ENCODE peak calls at places on chromosome 11, in eight cellular contexts. Q, X, Z, E, Y, K, G and D are unnamed samples.
A peak's percentile ranks its signal among the peaks of the same experiment; 100 is the strongest.

GRCh38 chr11:11992257-11992690 is 16.2 kb downstream of the DKK3 start:
- DNase-seq in X (no peak), Y (no peak), Z (peak; percentile 57), G (peak; percentile 45), E (no peak), Q (no peak), K (no peak), D (peak; percentile 62)

GRCh38 chr11:68447015-68447801 is 13.3 kb upstream of the PPP6R3 start:
- DNase-seq in Q (peak; percentile 89), K (peak; percentile 64), G (peak; percentile 58), E (peak; percentile 74), Z (peak; percentile 73), Y (peak; percentile 42), X (peak; percentile 87), D (peak; percentile 45)

GRCh38 chr11:2360081-2360642 is 16.9 kb upstream of the CD81 start:
- DNase-seq in K (no peak), Y (no peak), E (no peak), G (no peak), Z (no peak), X (no peak), Q (no peak), D (no peak)

GRCh38 chr11:59417023-59417422 is 9.2 kb downstream of the OR5A2 start:
- DNase-seq in G (no peak), Y (peak; percentile 39), Z (no peak), Q (no peak), E (no peak), X (no peak), K (no peak), D (no peak)

GRCh38 chr11:119493712-119494111 is 70.7 kb upstream of the THY1 start:
- DNase-seq in Q (peak; percentile 40), K (no peak), Z (peak; percentile 27), E (no peak), Y (no peak), X (peak; percentile 54), G (no peak), D (peak; percentile 43)

GRCh38 chr11:19872526-19873135 is 160.0 kb downstream of the NAV2 start:
- DNase-seq in X (no peak), Y (no peak), Q (no peak), E (no peak), Z (no peak), G (no peak), K (no peak), D (peak; percentile 78)

GRCh38 chr11:57482782-57483569 is 22.6 kb downstream of the RTN4RL2 start:
- DNase-seq in E (no peak), G (no peak), K (peak; percentile 36), Q (peak; percentile 89), Y (no peak), Z (peak; percentile 55), X (peak; percentile 75), D (no peak)

GRCh38 chr11:117942255-117942654 is 13.1 kb upstream of the TMPRSS13 start:
- DNase-seq in E (no peak), X (no peak), K (no peak), Q (no peak), Y (no peak), Z (no peak), G (no peak), D (no peak)

GRCh38 chr11:46183819-46184218 is 62.6 kb upstream of the PHF21A start:
- DNase-seq in Y (no peak), Q (no peak), E (no peak), Z (peak; percentile 78), G (peak; percentile 50), X (no peak), K (no peak), D (peak; percentile 83)

GRCh38 chr11:133819916-133820315 is 25.4 kb downstream of the SPATA19 start:
- DNase-seq in X (no peak), Q (no peak), G (no peak), K (no peak), E (no peak), Z (no peak), Y (no peak), D (no peak)

GRCh38 chr11:132228756-132229325 is 858.4 kb downstream of the NTM start:
- DNase-seq in Q (no peak), G (peak; percentile 81), X (no peak), Z (no peak), E (no peak), Y (no peak), K (no peak), D (peak; percentile 21)

GRCh38 chr11:67651976-67652895 is 1.7 kb upstream of the ACY3 start:
- DNase-seq in E (no peak), Z (no peak), Y (no peak), G (no peak), X (no peak), Q (no peak), K (no peak), D (no peak)

GRCh38 chr11:71372693-71373657 is 75.2 kb downstream of the DHCR7 start:
- DNase-seq in K (no peak), Y (peak; percentile 35), Z (peak; percentile 41), E (no peak), G (peak; percentile 45), X (no peak), Q (no peak), D (peak; percentile 17)

GRCh38 chr11:3626250-3626960 is 15.4 kb downstream of the ART5 start:
- DNase-seq in Q (no peak), Y (peak; percentile 71), Z (no peak), X (no peak), K (no peak), G (no peak), E (peak; percentile 43), D (no peak)

GRCh38 chr11:128039140-128040021 is 548.0 kb downstream of the ETS1 start:
- DNase-seq in Q (no peak), Z (peak; percentile 30), Y (peak; percentile 99), X (no peak), K (peak; percentile 64), G (peak; percentile 90), E (no peak), D (peak; percentile 88)

GRCh38 chr11:28447226-28447625 is 339.0 kb downstream of the METTL15 start:
- DNase-seq in Y (no peak), K (no peak), Q (no peak), G (peak; percentile 60), Z (no peak), E (no peak), X (no peak), D (no peak)

GRCh38 chr11:17098038-17098437 is 20.6 kb upstream of the RPS13 start:
- DNase-seq in Z (no peak), G (no peak), Y (peak; percentile 77), Q (no peak), E (no peak), K (no peak), X (no peak), D (no peak)

GRCh38 chr11:22510010-22510409 is 115.6 kb downstream of the FANCF start:
- DNase-seq in G (no peak), Y (no peak), X (no peak), E (no peak), Q (no peak), Z (no peak), K (no peak), D (no peak)

GRCh38 chr11:120400564-120401364 is 64.6 kb downstream of the ARHGEF12 start:
- DNase-seq in G (peak; percentile 98), E (no peak), Q (peak; percentile 9), K (no peak), X (no peak), Y (peak; percentile 90), Z (peak; percentile 84), D (peak; percentile 97)

GRCh38 chr11:77126861-77127673 is 979 bp upstream of the MYO7A start:
- DNase-seq in Z (peak; percentile 50), Q (peak; percentile 81), Y (peak; percentile 31), X (peak; percentile 68), K (peak; percentile 34), G (peak; percentile 33), E (peak; percentile 43), D (peak; percentile 16)

GRCh38 chr11:36280531-36280930 is 8.7 kb downstream of the COMMD9 start:
- DNase-seq in K (no peak), X (no peak), Q (no peak), Z (peak; percentile 28), G (no peak), Y (no peak), E (no peak), D (peak; percentile 73)

GRCh38 chr11:116738975-116739374 is 33.8 kb downstream of the BUD13 start:
- DNase-seq in E (no peak), Y (no peak), K (no peak), X (no peak), G (no peak), Q (no peak), Z (no peak), D (no peak)

GRCh38 chr11:36123353-36124220 is 165.6 kb downstream of the COMMD9 start:
- DNase-seq in Q (no peak), X (no peak), E (no peak), G (peak; percentile 61), Y (no peak), Z (no peak), K (no peak), D (no peak)

GRCh38 chr11:77276271-77276670 is 25.2 kb downstream of the GDPD4 start:
- DNase-seq in Q (no peak), Y (peak; percentile 69), X (no peak), E (no peak), Z (no peak), K (no peak), G (no peak), D (no peak)

GRCh38 chr11:126443120-126443519 is 87.6 kb downstream of the ST3GAL4 start:
- DNase-seq in E (no peak), G (no peak), Y (no peak), K (no peak), Z (no peak), Q (no peak), X (no peak), D (no peak)